ENCODE peak calls at places on chromosomes 7 and 10, in six cellular contexts. N is A549, J is colonic mucosa, C is GM23248, P is Peyer's patch, W is prostate gland. O is an unnamed sample. For H3K9me3, the result is how much of the 10 kb centered on the place peaks cover.

GRCh38 chr10:131924982-131925649 is 24.3 kb downstream of the PPP2R2D start:
- DNase-seq in P (no peak), J (no peak), C (no peak), W (no peak), N (no peak), O (no peak)

GRCh38 chr10:84291389-84291788 is 37.0 kb upstream of the CCSER2 start:
- DNase-seq in C (peak), J (no peak), N (no peak), P (no peak), W (no peak), O (no peak)

GRCh38 chr7:18053177-18053928 is 25.7 kb upstream of the PRPS1L1 start:
- DNase-seq in W (no peak), P (no peak), N (no peak), C (peak), J (no peak), O (no peak)

GRCh38 chr10:86708783-86709778 is 40.8 kb downstream of the LDB3 start:
- DNase-seq in W (no peak), J (no peak), C (no peak), P (no peak), N (no peak), O (no peak)

GRCh38 chr10:92886334-92886961 is 38.1 kb downstream of the EXOC6 start:
- DNase-seq in W (no peak), J (no peak), C (peak), N (peak), P (no peak), O (no peak)

GRCh38 chr10:27783660-27784059 is 38.0 kb upstream of the MKX start:
- DNase-seq in J (no peak), C (peak), N (peak), W (no peak), P (no peak), O (peak)

GRCh38 chr7:2635810-2636701 is 4.3 kb downstream of the TTYH3 start:
- DNase-seq in C (no peak), J (no peak), W (no peak), P (no peak), N (no peak), O (no peak)

GRCh38 chr7:72326365-72326764 is 85.8 kb downstream of the CALN1 start:
- DNase-seq in C (no peak), N (no peak), W (no peak), J (no peak), P (no peak), O (no peak)

GRCh38 chr10:13659887-13660544 is 73.3 kb downstream of the PRPF18 start:
- DNase-seq in P (peak), C (peak), J (peak), N (peak), W (peak), O (peak)

GRCh38 chr10:119281581-119282071 is 74.3 kb downstream of the GRK5 start:
- DNase-seq in J (no peak), P (no peak), C (peak), W (peak), N (no peak), O (no peak)

GRCh38 chr10:51010977-51011376 is 63.3 kb upstream of the PRKG1 start:
- DNase-seq in C (peak), N (peak), P (no peak), J (no peak), W (no peak), O (no peak)

GRCh38 chr10:86931872-86932271 is 25.5 kb downstream of the MMRN2 start:
- DNase-seq in C (peak), J (no peak), W (no peak), P (no peak), N (no peak), O (no peak)

GRCh38 chr7:134777470-134777869 is 2.0 kb upstream of the CALD1 start:
- DNase-seq in N (no peak), C (no peak), W (no peak), J (no peak), P (no peak), O (no peak)

GRCh38 chr7:158329014-158329610 is 258.5 kb downstream of the PTPRN2 start:
- DNase-seq in J (no peak), W (no peak), N (no peak), C (no peak), P (no peak), O (no peak)
- H3K9me3 ChIP-seq in J (under half), W (under half), N (under half), C (under half), P (under half), O (under half)

DNA sequence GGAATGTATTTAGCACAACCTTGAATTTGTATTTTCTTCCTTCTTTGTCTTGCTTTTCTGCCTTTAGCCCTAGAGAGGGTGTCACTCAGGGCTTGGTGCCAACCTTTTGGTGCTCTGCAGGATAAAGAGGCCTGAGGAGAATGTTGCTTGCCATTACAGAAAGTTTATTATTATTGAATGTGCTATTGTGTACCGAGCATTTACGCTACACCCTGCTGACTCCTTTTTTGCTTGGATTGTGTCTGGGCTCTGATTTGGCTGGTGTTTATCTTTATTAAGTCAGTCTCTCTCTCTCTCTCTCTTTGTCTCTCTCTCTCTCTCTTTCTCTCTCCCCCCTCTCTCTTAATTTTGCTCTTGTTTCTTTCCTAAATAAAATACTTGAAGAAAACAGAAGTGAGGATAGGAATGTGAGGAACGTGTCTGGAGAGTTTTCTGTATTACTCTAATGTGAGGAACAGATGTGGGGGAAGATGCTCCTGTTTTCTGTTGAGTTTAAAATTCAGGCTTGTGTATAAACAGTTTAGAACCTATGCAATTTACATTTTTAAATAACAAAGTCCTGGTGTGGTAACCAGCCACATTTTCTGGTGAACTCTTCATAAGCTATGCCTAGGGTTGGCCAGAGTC is 284.3 kb upstream of the PHYHIPL start:
- DNase-seq in J (no peak), W (no peak), C (peak), P (no peak), N (no peak), O (no peak)
- H3K9me3 ChIP-seq in J (under half), W (under half), C (under half), P (under half), N (under half), O (under half)

GRCh38 chr7:56686276-56686859 is 445.9 kb downstream of the ZNF479 start:
- DNase-seq in P (no peak), N (no peak), J (no peak), W (no peak), C (no peak), O (no peak)
- H3K9me3 ChIP-seq in P (under half), N (under half), J (under half), W (under half), C (under half), O (under half)

GRCh38 chr10:124744047-124744687 is at the start of gene FAM53B:
- DNase-seq in N (peak), C (peak), J (peak), W (peak), P (peak), O (no peak)

GRCh38 chr10:124745678-124746077 is 1.5 kb upstream of the FAM53B start:
- DNase-seq in W (peak), P (no peak), C (peak), J (peak), N (peak), O (no peak)

GRCh38 chr10:124745257-124745656 is 1.1 kb upstream of the FAM53B start:
- DNase-seq in P (no peak), J (no peak), N (no peak), C (no peak), W (no peak), O (no peak)

GRCh38 chr10:124743188-124744046 is 761 bp downstream of the FAM53B start:
- DNase-seq in J (peak), P (peak), W (no peak), C (peak), N (peak), O (no peak)

DNA sequence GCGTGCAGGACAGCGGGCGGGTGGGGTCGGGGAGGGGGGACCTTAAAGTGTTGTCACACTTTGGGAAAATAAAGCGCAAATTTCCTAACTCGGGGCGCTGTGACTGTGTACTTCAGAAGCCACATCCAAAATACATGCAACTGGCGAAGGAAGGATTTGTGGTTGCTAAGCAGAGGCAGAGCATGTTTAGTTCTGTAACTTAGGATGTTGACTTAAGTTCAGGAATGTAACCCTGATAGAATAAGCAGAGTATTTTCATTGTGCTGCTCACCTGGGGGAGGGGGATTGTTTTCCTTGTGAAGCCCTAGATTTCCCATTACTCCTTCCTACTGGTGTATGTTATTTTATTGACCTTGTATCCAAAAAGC is 494 bp upstream of the FAM53B start:
- DNase-seq in J (no peak), C (peak), N (peak), W (peak), P (no peak), O (no peak)
- H3K9me3 ChIP-seq in J (under half), C (under half), N (under half), W (under half), P (under half), O (under half)

GRCh38 chr10:34506773-34507172 is 308.3 kb downstream of the PARD3 start:
- DNase-seq in J (no peak), P (no peak), N (no peak), W (no peak), C (no peak), O (no peak)
- H3K9me3 ChIP-seq in J (under half), P (under half), N (under half), W (under half), C (under half), O (under half)